ENCODE peak calls at places on chromosomes 16 and 17, in six cellular contexts. L is cardiac muscle cell, I is tibial nerve, B is mucosa of descending colon, P is uterus, E is transverse colon. T is an unnamed sample. For H3K4me1, the result is how much of the 10 kb centered on the place peaks cover.

GRCh38 chr17:3879181-3879580 is 13.7 kb downstream of the CAMKK1 start:
- DNase-seq in L (peak), I (no peak), B (no peak), P (no peak), E (no peak), T (no peak)

GRCh38 chr17:31093866-31094599 is 744 bp upstream of the NF1 start:
- DNase-seq in L (no peak), I (no peak), B (peak), P (no peak), E (peak), T (no peak)

GRCh38 chr16:16169615-16170014 is 53.7 kb downstream of the ABCC6 start:
- DNase-seq in L (no peak), I (no peak), B (peak), P (no peak), E (no peak), T (no peak)

GRCh38 chr17:50129303-50129945 is 536 bp downstream of the SAMD14 start:
- DNase-seq in L (no peak), I (no peak), B (no peak), P (no peak), E (no peak), T (peak)

GRCh38 chr17:81254955-81255717 is 16.0 kb downstream of the NDUFAF8 start:
- DNase-seq in L (peak), I (peak), B (peak), P (peak), E (peak), T (peak)

GRCh38 chr17:16443390-16444257 is 28.3 kb downstream of the TRPV2 start:
- DNase-seq in L (no peak), I (no peak), B (peak), P (no peak), E (no peak), T (no peak)

GRCh38 chr16:4290236-4290830 is 17.5 kb upstream of the TFAP4 start:
- DNase-seq in L (peak), I (no peak), B (no peak), P (no peak), E (no peak), T (no peak)

GRCh38 chr16:30369938-30370443 is 303 bp downstream of the TBC1D10B start:
- DNase-seq in L (no peak), I (no peak), B (no peak), P (no peak), E (no peak), T (no peak)

GRCh38 chr16:3094289-3095027 is 4.6 kb downstream of the ZSCAN10 start:
- DNase-seq in L (peak), I (no peak), B (peak), P (no peak), E (peak), T (peak)

GRCh38 chr17:7060165-7060890 is 16.4 kb upstream of the SLC16A11 start:
- DNase-seq in L (no peak), I (no peak), B (no peak), P (no peak), E (no peak), T (peak)

GRCh38 chr17:40452921-40453378 is 9.7 kb downstream of the IGFBP4 start:
- DNase-seq in L (no peak), I (no peak), B (no peak), P (no peak), E (no peak), T (no peak)

GRCh38 chr16:11118479-11118878 is 137.5 kb downstream of the SOCS1 start:
- DNase-seq in L (no peak), I (no peak), B (no peak), P (no peak), E (no peak), T (no peak)

GRCh38 chr17:40122466-40122943 is 734 bp downstream of the MSL1 start:
- DNase-seq in L (peak), I (no peak), B (peak), P (peak), E (peak), T (no peak)

GRCh38 chr17:16352303-16352837 is 899 bp downstream of the CENPV start:
- DNase-seq in L (peak), I (no peak), B (peak), P (peak), E (peak), T (peak)

GRCh38 chr16:85663891-85664321 is 24.8 kb downstream of the GINS2 start:
- DNase-seq in L (no peak), I (no peak), B (peak), P (no peak), E (peak), T (no peak)

GRCh38 chr16:66291833-66292232 is 74.7 kb upstream of the CDH5 start:
- DNase-seq in L (no peak), I (no peak), B (no peak), P (no peak), E (no peak), T (no peak)

GRCh38 chr17:56661906-56662305 is 68.4 kb downstream of the NOG start:
- DNase-seq in L (no peak), I (no peak), B (no peak), P (no peak), E (no peak), T (no peak)

DNA sequence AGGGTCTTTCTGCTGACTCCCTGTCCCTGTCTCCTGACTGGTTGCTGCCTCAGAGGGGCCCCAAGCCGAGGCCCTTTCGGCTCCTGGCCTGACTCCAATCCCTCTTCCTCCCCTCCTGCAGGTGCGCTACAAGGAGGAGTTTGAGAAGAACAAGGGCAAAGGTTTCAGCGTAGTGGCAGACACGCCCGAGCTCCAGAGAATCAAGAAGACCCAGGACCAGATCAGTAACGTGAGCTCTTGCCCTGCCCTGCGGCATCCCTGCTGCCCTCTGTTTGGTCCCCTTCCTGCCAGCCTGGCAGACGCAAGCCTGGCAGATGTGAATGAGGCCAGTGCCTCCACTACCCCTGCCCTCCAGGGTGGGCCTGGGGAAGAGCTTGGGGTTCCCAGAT is 27.1 kb upstream of the LASP1NB start:
- DNase-seq in L (no peak), I (no peak), B (no peak), P (no peak), E (peak), T (no peak)
- H3K4me1 ChIP-seq in L (under half), I (half or more), B (under half), P (under half), E (half or more), T (under half)

GRCh38 chr17:27892866-27893769 is at the start of gene LYRM9:
- DNase-seq in L (peak), I (peak), B (peak), P (peak), E (peak), T (peak)
- TF ChIP-seq CTCF in L (peak), I (peak), B (peak), P (peak), E (peak), T (peak)

DNA sequence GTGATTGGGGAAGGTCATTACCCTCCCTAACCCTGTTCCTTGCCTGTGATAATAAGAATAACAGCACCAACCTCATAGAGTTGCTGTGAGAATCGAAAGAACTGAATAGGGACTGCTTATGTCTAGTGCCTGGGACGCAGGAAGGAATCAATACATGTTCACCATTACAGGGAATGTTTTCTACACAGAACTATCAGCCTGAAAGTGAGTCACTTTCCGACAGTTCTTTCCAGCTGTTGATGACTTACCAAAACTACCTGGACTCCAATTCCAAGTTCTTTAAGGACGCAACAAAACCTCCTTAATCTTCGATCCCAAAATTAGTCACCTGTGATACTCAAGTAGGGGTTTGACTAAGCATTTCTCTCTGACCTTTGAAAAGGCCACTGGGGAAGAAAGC is 29.4 kb downstream of the ZNF423 start:
- DNase-seq in L (no peak), I (no peak), B (no peak), P (no peak), E (no peak), T (no peak)
- H3K4me1 ChIP-seq in L (under half), I (under half), B (under half), P (under half), E (under half), T (under half)

DNA sequence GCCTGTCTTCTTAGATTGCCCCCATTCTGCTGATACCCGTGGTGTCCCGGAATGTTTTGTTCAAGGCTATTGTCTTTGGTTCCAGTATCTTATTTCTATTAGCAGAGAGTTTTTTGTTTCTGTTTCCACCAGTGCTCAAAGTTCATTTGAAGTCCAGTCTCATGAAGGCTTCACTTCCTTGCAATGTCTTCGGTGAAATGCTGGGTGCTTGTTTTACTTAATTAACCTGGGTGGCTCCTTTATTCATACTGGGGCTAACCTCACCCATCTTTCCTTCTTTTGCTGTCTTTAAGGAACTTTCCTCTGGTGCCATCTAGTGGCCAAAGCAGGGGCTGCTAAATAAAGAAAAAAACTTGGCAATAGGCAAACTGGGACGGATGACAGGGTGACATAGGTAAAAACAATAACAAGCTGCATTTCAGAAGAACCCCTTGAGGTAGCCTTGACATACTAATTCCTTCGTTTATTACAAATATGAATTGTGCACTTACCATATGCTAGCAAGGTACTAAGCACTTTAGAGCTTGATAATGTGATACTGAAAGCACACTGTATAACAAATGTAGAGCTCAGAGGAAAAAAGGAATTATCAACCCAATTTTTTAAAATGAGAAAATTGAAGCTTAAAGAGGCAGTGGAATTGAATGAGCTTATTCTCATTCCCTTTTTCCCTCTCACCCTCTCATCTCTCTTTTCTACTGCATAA is 2.8 kb upstream of the SMIM36 start:
- DNase-seq in L (peak), I (peak), B (no peak), P (peak), E (peak), T (peak)
- TF ChIP-seq CTCF in L (peak), I (peak), B (peak), P (peak), E (peak), T (peak)